ENCODE peak calls at places on chromosomes 3 and 15, in four cellular contexts. One of them, this sample, is unnamed.

GRCh38 chr3:55362206-55362960 is 124.7 kb downstream of the WNT5A start:
- DNase-seq in left ventricle myocardium superior: no peak
- DNase-seq in hypothalamus: no peak
- DNase-seq in GM10248: no peak
- DNase-seq in this sample: no peak

GRCh38 chr3:115272036-115272824 is 125.1 kb upstream of the ZBTB20 start:
- DNase-seq in left ventricle myocardium superior: no peak
- DNase-seq in hypothalamus: no peak
- DNase-seq in GM10248: no peak
- DNase-seq in this sample: no peak

GRCh38 chr3:179526989-179527391 is 35.7 kb upstream of the ACTL6A start:
- DNase-seq in left ventricle myocardium superior: peak
- DNase-seq in hypothalamus: no peak
- DNase-seq in GM10248: no peak
- DNase-seq in this sample: peak

GRCh38 chr3:134334231-134334900 is 39.9 kb downstream of the AMOTL2 start:
- DNase-seq in left ventricle myocardium superior: peak
- DNase-seq in hypothalamus: no peak
- DNase-seq in GM10248: no peak
- DNase-seq in this sample: no peak

GRCh38 chr15:92681141-92681622 is 25.6 kb upstream of the FAM174B start:
- DNase-seq in left ventricle myocardium superior: no peak
- DNase-seq in hypothalamus: no peak
- DNase-seq in GM10248: no peak
- DNase-seq in this sample: no peak

GRCh38 chr3:142596726-142597088 is 514 bp downstream of the PLS1 start:
- DNase-seq in left ventricle myocardium superior: no peak
- DNase-seq in hypothalamus: no peak
- DNase-seq in GM10248: no peak
- DNase-seq in this sample: no peak

GRCh38 chr3:11913316-11913715 is 66.6 kb upstream of the TAMM41 start:
- DNase-seq in left ventricle myocardium superior: no peak
- DNase-seq in hypothalamus: no peak
- DNase-seq in GM10248: no peak
- DNase-seq in this sample: no peak

GRCh38 chr3:51340989-51341636 is 44.0 kb upstream of the MANF start:
- DNase-seq in left ventricle myocardium superior: peak
- DNase-seq in hypothalamus: no peak
- DNase-seq in GM10248: no peak
- DNase-seq in this sample: no peak

GRCh38 chr3:188362405-188362831 is 208.5 kb downstream of the LPP start:
- DNase-seq in left ventricle myocardium superior: no peak
- DNase-seq in hypothalamus: no peak
- DNase-seq in GM10248: no peak
- DNase-seq in this sample: peak

GRCh38 chr15:70423267-70423666 is 325.6 kb upstream of the TLE3 start:
- DNase-seq in left ventricle myocardium superior: no peak
- DNase-seq in hypothalamus: no peak
- DNase-seq in GM10248: no peak
- DNase-seq in this sample: no peak

This sample was measured in pulmonary artery endothelial cell.